ENCODE peak calls at places on chromosomes 16 and 17, in five cellular contexts. C, Q, V, Z and L are unnamed samples.

GRCh38 chr17:1529863-1530262 is 13.5 kb upstream of the INPP5K start:
- DNase-seq in Z (no peak), C (peak; percentile 29), Q (no peak), V (no peak), L (no peak)

GRCh38 chr17:17900615-17901520 is 64.1 kb upstream of the SREBF1 start:
- DNase-seq in C (no peak), V (peak; percentile 52), Q (peak; percentile 28), Z (peak; percentile 93), L (no peak)

GRCh38 chr16:48282636-48283263 is 35.4 kb upstream of the ABCC11 start:
- DNase-seq in V (no peak), Q (no peak), Z (no peak), C (no peak), L (no peak)

GRCh38 chr17:66450008-66450856 is 147.8 kb downstream of the PRKCA start:
- DNase-seq in C (no peak), V (peak; percentile 76), Z (no peak), Q (no peak), L (no peak)

GRCh38 chr17:76562734-76563148 is 22.9 kb downstream of the PRCD start:
- DNase-seq in C (no peak), Q (no peak), V (no peak), Z (no peak), L (no peak)

GRCh38 chr17:205817-206216 is 24.4 kb upstream of the DOC2B start:
- DNase-seq in V (no peak), Q (no peak), Z (no peak), C (no peak), L (no peak)

GRCh38 chr16:65154321-65154720 is 32.5 kb upstream of the CDH11 start:
- DNase-seq in C (no peak), Z (no peak), V (peak; percentile 91), Q (no peak), L (peak; percentile 18)

GRCh38 chr17:30597776-30598288 is 120.6 kb downstream of the GOSR1 start:
- DNase-seq in V (no peak), C (no peak), Q (no peak), Z (no peak), L (no peak)

GRCh38 chr16:77213542-77214108 is 14.4 kb downstream of the SYCE1L start:
- DNase-seq in Z (no peak), Q (no peak), C (no peak), V (no peak), L (no peak)

GRCh38 chr16:80875616-80876015 is 71.2 kb upstream of the CDYL2 start:
- DNase-seq in V (no peak), Z (no peak), C (no peak), Q (no peak), L (no peak)

GRCh38 chr17:14202388-14203166 is 34.1 kb downstream of the CDRT15 start:
- DNase-seq in V (no peak), Q (no peak), Z (no peak), C (no peak), L (no peak)

GRCh38 chr17:79338589-79338988 is 264.0 kb downstream of the ENGASE start:
- DNase-seq in Z (no peak), Q (no peak), C (no peak), V (no peak), L (no peak)

GRCh38 chr17:45825792-45826191 is 18.9 kb upstream of the SPPL2C start:
- DNase-seq in Z (no peak), Q (no peak), V (no peak), C (no peak), L (no peak)

GRCh38 chr17:17818088-17818526 is 18.7 kb downstream of the SREBF1 start:
- DNase-seq in Z (no peak), Q (no peak), V (peak; percentile 81), C (no peak), L (peak; percentile 67)

GRCh38 chr17:77424585-77425344 is 284.0 kb downstream of the SEC14L1 start:
- DNase-seq in Q (no peak), V (peak; percentile 76), Z (peak; percentile 89), C (no peak), L (no peak)

GRCh38 chr16:11627822-11628457 is 40.3 kb upstream of the SNN start:
- DNase-seq in V (no peak), C (no peak), Z (no peak), Q (no peak), L (no peak)

GRCh38 chr17:59299400-59300092 is 31.9 kb upstream of the YPEL2 start:
- DNase-seq in C (no peak), Q (no peak), Z (no peak), V (no peak), L (no peak)

GRCh38 chr17:83083368-83084201 is 4.2 kb downstream of the METRNL start:
- DNase-seq in Q (no peak), C (no peak), V (peak; percentile 80), Z (peak; percentile 63), L (no peak)

GRCh38 chr17:58232707-58233156 is 5.7 kb upstream of the LPO start:
- DNase-seq in C (peak; percentile 65), Q (no peak), V (peak; percentile 83), Z (no peak), L (peak; percentile 79)

GRCh38 chr16:67415872-67416793 is at the start of gene ZDHHC1:
- DNase-seq in C (peak; percentile 55), Z (peak; percentile 60), Q (no peak), V (peak; percentile 92), L (peak; percentile 71)

GRCh38 chr17:19733953-19734526 is 14.1 kb downstream of the ALDH3A1 start:
- DNase-seq in Q (no peak), C (no peak), Z (no peak), V (no peak), L (no peak)

GRCh38 chr17:74637265-74637664 is 13.7 kb upstream of the CD300E start:
- DNase-seq in V (no peak), Q (no peak), Z (no peak), C (no peak), L (no peak)

GRCh38 chr16:86702824-86703588 is 124.7 kb downstream of the FOXL1 start:
- DNase-seq in Z (no peak), V (no peak), Q (no peak), C (no peak), L (no peak)

GRCh38 chr17:33196883-33197282 is 96.2 kb downstream of the ASIC2 start:
- DNase-seq in Q (no peak), Z (no peak), V (no peak), C (no peak), L (no peak)

GRCh38 chr17:82545071-82545462 is 25.5 kb downstream of the FOXK2 start:
- DNase-seq in C (no peak), Z (no peak), V (no peak), Q (no peak), L (no peak)

GRCh38 chr16:67393790-67394270 is 532 bp upstream of the TPPP3 start:
- DNase-seq in Q (no peak), V (no peak), Z (no peak), C (no peak), L (no peak)

GRCh38 chr16:27595993-27596392 is 46.0 kb downstream of the KATNIP start:
- DNase-seq in C (no peak), V (no peak), Q (no peak), Z (no peak), L (peak; percentile 83)

GRCh38 chr16:20628213-20628612 is 52.0 kb upstream of the ACSM2B start:
- DNase-seq in Q (no peak), V (no peak), Z (no peak), C (no peak), L (no peak)

GRCh38 chr16:4655801-4656200 is 31.2 kb downstream of the MGRN1 start:
- DNase-seq in C (no peak), Q (no peak), Z (no peak), V (no peak), L (no peak)

GRCh38 chr16:4656221-4656620 is 31.6 kb downstream of the MGRN1 start:
- DNase-seq in Z (no peak), Q (no peak), V (no peak), C (no peak), L (no peak)

GRCh38 chr16:4653981-4654380 is 29.4 kb downstream of the MGRN1 start:
- DNase-seq in C (no peak), Z (no peak), V (no peak), Q (no peak), L (no peak)

GRCh38 chr16:4654387-4654901 is 29.8 kb downstream of the MGRN1 start:
- DNase-seq in Q (no peak), V (no peak), Z (no peak), C (no peak), L (no peak)

GRCh38 chr16:4654946-4655590 is 30.4 kb downstream of the MGRN1 start:
- DNase-seq in V (no peak), Q (no peak), Z (no peak), C (no peak), L (no peak)
- H3K36me3 ChIP-seq in V (peaks cover 21% of the 10 kb centered on the region), Q (peaks cover 91% of the 10 kb centered on the region), Z (peaks cover 93% of the 10 kb centered on the region), C (no peaks in the 10 kb centered on the region), L (peaks cover 69% of the 10 kb centered on the region)

DNA sequence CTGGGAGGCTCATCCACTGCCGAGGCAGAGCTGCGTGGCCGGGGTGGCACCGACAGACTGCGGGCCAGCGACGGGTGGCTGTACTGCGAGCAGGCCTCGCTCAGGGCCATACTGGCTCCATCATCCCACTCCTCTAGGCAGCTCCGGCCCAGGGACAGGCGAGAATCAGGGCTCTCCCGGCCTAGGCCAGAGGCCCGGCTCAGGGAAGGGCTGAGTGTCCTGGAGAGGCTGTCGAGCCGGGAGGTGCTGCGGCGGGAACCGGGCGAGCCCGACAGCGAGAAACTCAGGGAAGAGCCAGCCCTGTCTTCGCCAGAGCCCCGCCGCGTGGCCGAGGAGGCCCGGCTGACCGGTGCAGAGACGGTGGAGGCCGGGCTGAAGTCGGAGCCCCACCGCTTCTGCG is 37.4 kb downstream of the PIPOX start:
- DNase-seq in Z (no peak), Q (no peak), C (no peak), V (no peak), L (no peak)
- H3K36me3 ChIP-seq in Z (peaks cover 74% of the 10 kb centered on the region), Q (peaks cover 81% of the 10 kb centered on the region), C (no peaks in the 10 kb centered on the region), V (no peaks in the 10 kb centered on the region), L (peaks cover 16% of the 10 kb centered on the region)

DNA sequence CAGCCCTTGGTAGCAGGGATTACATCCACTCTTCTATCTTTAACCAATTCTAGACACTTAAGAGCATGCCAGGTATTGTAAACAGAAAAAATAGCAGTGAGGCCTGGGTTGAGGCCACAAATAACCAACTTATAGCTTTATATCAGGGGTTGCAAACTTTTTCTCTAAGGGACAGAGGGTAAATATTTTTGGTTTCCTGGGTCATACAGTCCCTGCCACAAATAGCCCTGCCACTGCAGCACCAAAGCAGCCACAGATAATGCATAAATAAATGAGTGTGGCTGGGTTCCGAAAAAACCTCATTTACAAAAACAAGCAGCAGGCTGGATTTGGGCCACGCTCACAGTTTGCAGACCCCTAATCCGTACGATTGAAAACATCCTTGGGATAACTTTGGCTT is 46.7 kb downstream of the STAT3 start:
- DNase-seq in Q (no peak), V (no peak), Z (no peak), C (no peak), L (no peak)
- H3K36me3 ChIP-seq in Q (peaks cover 88% of the 10 kb centered on the region), V (no peaks in the 10 kb centered on the region), Z (peaks cover 90% of the 10 kb centered on the region), C (no peaks in the 10 kb centered on the region), L (peaks cover 37% of the 10 kb centered on the region)

DNA sequence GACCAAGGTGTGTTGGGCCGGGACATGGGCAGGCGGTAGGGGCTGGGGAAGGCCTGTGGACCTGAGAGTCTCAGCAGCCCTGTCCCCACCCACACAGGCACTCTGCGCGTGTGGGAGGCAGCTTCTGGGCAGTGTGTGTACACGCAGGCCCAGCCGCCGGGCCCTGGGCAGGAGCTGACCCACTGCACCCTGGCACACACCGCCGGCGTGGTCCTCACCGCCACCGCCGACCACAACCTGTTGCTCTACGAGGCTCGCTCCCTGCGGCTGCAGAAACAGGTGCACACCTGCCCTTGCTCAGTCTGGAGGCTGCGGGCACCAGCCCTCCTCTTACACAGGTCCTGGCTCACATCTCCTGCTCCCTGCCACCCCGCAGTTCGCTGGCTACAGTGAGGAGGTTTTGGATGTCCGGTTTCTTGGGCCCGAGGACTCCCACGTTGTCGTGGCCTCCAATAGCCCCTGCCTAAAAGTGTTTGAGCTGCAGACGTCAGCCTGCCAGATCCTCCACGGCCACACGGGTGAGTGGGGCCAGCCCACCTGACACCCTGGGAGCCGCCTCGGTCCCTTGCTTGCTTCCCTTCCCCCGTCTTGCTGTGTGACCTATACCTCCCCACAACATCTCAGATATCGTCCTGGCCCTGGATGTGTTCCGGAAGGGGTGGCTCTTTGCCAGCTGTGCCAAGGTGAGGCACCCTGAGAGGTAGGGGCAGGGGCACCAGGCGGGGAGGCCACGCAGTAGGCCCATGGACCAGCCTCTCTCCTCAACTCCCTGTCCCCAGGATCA is 3.8 kb downstream of the TBL3 start:
- DNase-seq in V (no peak), Z (no peak), C (no peak), Q (no peak), L (no peak)
- H3K36me3 ChIP-seq in V (peaks cover 24% of the 10 kb centered on the region), Z (peaks cover 52% of the 10 kb centered on the region), C (no peaks in the 10 kb centered on the region), Q (peaks cover 49% of the 10 kb centered on the region), L (peaks cover 61% of the 10 kb centered on the region)